ENCODE peak calls at places on chromosomes 1 and 21, in ten cellular contexts. X is H1, O is IMR-90, B is astrocyte, P is neural progenitor cell, R is fibroblast of lung, M is DND-41, H is H9, Q is neuronal stem cell, Y is endodermal cell. Z is an unnamed sample.

GRCh38 chr1:59432531-59433439 is 135.9 kb downstream of the FGGY start:
- DNase-seq in O (no peak), X (no peak), M (no peak), Q (no peak), B (no peak), H (no peak), Y (no peak), P (no peak), R (no peak), Z (no peak)

GRCh38 chr1:230070321-230071208 is 3.5 kb downstream of the GALNT2 start:
- DNase-seq in Y (no peak), H (no peak), O (no peak), B (no peak), X (no peak), Q (no peak), R (no peak), P (no peak), M (no peak), Z (no peak)

GRCh38 chr1:93056214-93056613 is 22.9 kb upstream of the MTF2 start:
- DNase-seq in Q (no peak), B (peak), M (peak), X (peak), H (peak), P (peak), Y (peak), O (peak), R (peak), Z (no peak)

GRCh38 chr1:3992103-3992556 is 92.1 kb upstream of the C1orf174 start:
- DNase-seq in M (no peak), Q (no peak), O (peak), X (no peak), R (no peak), H (no peak), B (no peak), Y (no peak), P (no peak), Z (no peak)

GRCh38 chr1:18643154-18644012 is 12.7 kb downstream of the PAX7 start:
- DNase-seq in Q (no peak), P (peak), Y (peak), M (no peak), B (no peak), X (no peak), H (peak), O (no peak), R (no peak), Z (no peak)

GRCh38 chr1:196910208-196910607 is 22.4 kb downstream of the CFHR4 start:
- DNase-seq in X (no peak), O (peak), Y (no peak), B (no peak), P (no peak), M (no peak), R (no peak), Q (no peak), H (no peak), Z (no peak)

GRCh38 chr1:227908366-227908765 is 39.4 kb downstream of the WNT9A start:
- DNase-seq in X (no peak), O (no peak), Q (no peak), R (no peak), B (no peak), P (no peak), M (no peak), H (no peak), Y (no peak), Z (no peak)

GRCh38 chr1:170618418-170618817 is 45.5 kb upstream of the PRRX1 start:
- DNase-seq in P (no peak), B (peak), Q (no peak), H (no peak), R (no peak), M (no peak), X (no peak), Y (no peak), O (no peak), Z (no peak)

GRCh38 chr21:41228958-41229357 is 61.0 kb downstream of the BACE2 start:
- DNase-seq in R (no peak), X (no peak), B (no peak), Q (no peak), O (no peak), P (no peak), H (no peak), Y (no peak), M (no peak), Z (no peak)

GRCh38 chr1:184621262-184621661 is 133.4 kb downstream of the EDEM3 start:
- DNase-seq in R (peak), M (no peak), H (no peak), X (no peak), Y (no peak), Q (no peak), O (peak), B (peak), P (no peak), Z (no peak)

GRCh38 chr1:29439615-29440014 is 203.3 kb downstream of the PTPRU start:
- DNase-seq in P (no peak), H (peak), Q (no peak), X (no peak), R (no peak), O (no peak), M (no peak), Y (peak), B (no peak), Z (no peak)

GRCh38 chr1:23585321-23586022 is 26.2 kb upstream of the ID3 start:
- DNase-seq in M (no peak), O (peak), Y (no peak), P (no peak), R (peak), H (no peak), Q (no peak), X (no peak), B (peak), Z (no peak)

GRCh38 chr1:205270764-205271163 is 43.0 kb downstream of the TMCC2 start:
- DNase-seq in Y (no peak), B (peak), M (no peak), R (peak), P (no peak), Q (no peak), O (peak), X (no peak), H (no peak), Z (no peak)

GRCh38 chr1:19648239-19648638 is 4.1 kb downstream of the NBL1 start:
- DNase-seq in B (no peak), H (no peak), P (no peak), R (no peak), O (no peak), M (no peak), X (no peak), Y (no peak), Q (no peak), Z (no peak)

GRCh38 chr1:19654386-19654785 is 10.3 kb downstream of the NBL1 start:
- DNase-seq in Q (no peak), M (no peak), R (no peak), X (no peak), Y (no peak), H (no peak), B (no peak), P (no peak), O (no peak), Z (no peak)

GRCh38 chr1:19648689-19649088 is 4.6 kb downstream of the NBL1 start:
- DNase-seq in H (peak), Y (peak), Q (no peak), O (no peak), P (peak), B (no peak), R (peak), X (peak), M (no peak), Z (peak)

GRCh38 chr1:19650416-19651140 is 6.5 kb downstream of the NBL1 start:
- DNase-seq in Y (no peak), X (no peak), O (no peak), B (no peak), Q (no peak), H (no peak), P (no peak), M (no peak), R (no peak), Z (no peak)

GRCh38 chr1:19651141-19651737 is 7.1 kb downstream of the NBL1 start:
- DNase-seq in X (no peak), R (peak), B (no peak), O (peak), H (peak), Y (peak), M (peak), P (peak), Q (no peak), Z (no peak)
- H3K9ac ChIP-seq in X (no peak), R (peak), B (no peak), O (no peak), H (no peak), Y (peak), M (no peak), P (no peak), Q (no peak), Z (peak)

GRCh38 chr1:159927887-159928431 is 2.7 kb upstream of the TAGLN2 start:
- DNase-seq in R (no peak), H (no peak), O (no peak), Q (no peak), M (no peak), P (no peak), X (no peak), Y (peak), B (no peak), Z (no peak)

GRCh38 chr1:159927211-159927886 is 2.0 kb upstream of the TAGLN2 start:
- DNase-seq in O (no peak), H (no peak), P (no peak), R (no peak), Q (no peak), X (no peak), M (no peak), B (no peak), Y (peak), Z (no peak)

GRCh38 chr1:159930216-159930615 is 4.9 kb upstream of the TAGLN2 start:
- DNase-seq in O (no peak), Q (no peak), H (no peak), M (no peak), P (no peak), X (no peak), Y (no peak), R (no peak), B (no peak), Z (no peak)

GRCh38 chr1:159929155-159930051 is 4.1 kb upstream of the TAGLN2 start:
- DNase-seq in Q (no peak), H (peak), Y (peak), R (no peak), O (no peak), X (no peak), M (no peak), P (peak), B (no peak), Z (no peak)

DNA sequence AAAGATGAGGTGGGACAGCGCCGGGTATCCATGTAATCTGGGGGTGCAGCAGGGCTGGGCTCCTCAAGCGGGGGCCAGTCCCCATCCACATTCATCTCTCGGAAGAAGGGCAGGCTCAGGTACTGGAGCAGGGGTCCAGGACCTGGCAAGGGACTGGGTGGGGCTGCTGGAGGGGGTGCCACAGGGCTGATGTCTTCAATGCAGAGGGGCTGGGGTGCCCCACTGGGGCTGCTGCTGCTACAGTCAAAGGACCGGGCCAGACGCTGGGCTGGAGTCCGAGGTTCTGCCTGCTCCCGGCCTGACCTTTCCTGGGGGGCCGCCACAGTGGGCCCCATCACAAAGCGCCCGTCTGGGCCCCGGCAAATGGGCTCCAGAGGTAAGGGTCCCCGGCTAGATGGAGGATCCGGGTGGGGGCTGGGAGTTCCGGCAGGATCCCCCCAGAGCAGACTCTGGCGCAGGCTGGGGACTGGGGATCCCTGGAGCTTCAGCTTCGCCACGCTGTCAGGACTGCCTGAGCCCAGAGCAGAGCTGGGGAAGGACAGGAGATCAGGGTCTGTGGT is 3.3 kb upstream of the TAGLN2 start:
- DNase-seq in Q (no peak), X (no peak), Y (no peak), R (no peak), H (no peak), P (no peak), M (no peak), O (no peak), B (no peak), Z (no peak)
- H3K9ac ChIP-seq in Q (no peak), X (no peak), Y (no peak), R (no peak), H (no peak), P (no peak), M (no peak), O (no peak), B (no peak), Z (no peak)

DNA sequence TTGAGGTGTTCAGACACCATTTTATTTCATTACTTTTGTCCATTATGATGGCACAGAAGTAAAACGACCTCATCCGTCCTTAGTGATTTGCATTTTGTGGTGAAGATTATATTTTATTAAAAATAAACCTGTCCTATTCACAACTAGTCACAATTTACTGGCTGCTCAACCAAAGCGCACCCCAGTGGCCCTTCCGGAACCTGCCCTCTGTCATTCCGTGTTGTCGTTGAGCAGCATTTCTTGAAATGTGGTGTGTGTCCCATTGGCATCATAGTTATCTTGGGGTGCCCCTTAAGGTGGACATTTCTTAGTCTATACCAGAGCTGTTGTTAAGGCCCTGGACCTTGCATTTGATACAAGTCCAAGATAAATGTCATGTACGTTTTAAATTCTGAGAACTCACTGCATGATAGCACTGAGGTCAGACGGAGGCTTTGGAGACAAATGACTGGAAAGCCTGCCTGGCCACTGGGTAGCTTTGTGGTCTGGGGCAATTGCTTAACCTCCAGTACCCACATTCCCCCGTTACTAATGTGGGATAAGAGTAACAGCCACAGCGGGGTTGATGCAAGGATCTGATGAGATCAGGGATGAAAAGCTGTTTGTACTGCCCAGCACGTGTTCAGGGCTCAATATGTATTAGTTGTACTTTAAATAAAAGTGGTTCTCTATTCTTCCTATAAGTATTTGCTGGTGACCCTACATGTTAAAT is 36.2 kb downstream of the BACH1 start:
- DNase-seq in O (peak), Q (no peak), H (no peak), P (no peak), M (no peak), B (peak), X (no peak), Y (no peak), R (peak), Z (no peak)
- H3K9ac ChIP-seq in O (no peak), Q (no peak), H (no peak), P (no peak), M (no peak), B (peak), X (no peak), Y (no peak), R (no peak), Z (no peak)

DNA sequence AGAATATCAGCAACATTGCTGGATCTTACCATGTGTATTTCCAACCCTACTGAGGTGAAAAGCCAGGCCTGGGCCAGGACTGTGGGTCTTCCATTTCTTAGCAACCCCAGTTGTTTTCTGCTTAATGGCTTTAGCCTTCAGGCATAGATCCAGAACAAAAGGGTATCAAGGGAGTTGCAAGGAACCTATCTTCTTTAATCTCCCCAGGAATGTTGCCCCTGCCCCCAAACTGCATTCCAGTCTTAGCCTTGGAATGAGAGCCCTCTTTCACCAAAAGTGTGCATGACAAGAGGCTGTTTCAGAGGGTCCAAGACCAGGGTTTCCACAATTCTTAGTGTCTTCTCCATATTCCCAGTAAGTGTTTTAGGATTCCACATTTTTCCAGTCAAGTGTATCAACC is 87.9 kb upstream of the SOX13 start:
- DNase-seq in P (peak), R (no peak), X (peak), Q (peak), O (no peak), Y (peak), B (no peak), H (peak), M (no peak), Z (no peak)
- H3K9ac ChIP-seq in P (no peak), R (no peak), X (peak), Q (no peak), O (no peak), Y (peak), B (no peak), H (no peak), M (no peak), Z (no peak)

GRCh38 chr1:155009742-155010141 is 7.1 kb downstream of the ZBTB7B start:
- DNase-seq in B (no peak), Q (no peak), P (no peak), H (no peak), O (no peak), M (no peak), X (no peak), Y (no peak), R (no peak), Z (no peak)

GRCh38 chr1:155008015-155008941 is 5.7 kb downstream of the ZBTB7B start:
- DNase-seq in Y (no peak), O (no peak), H (no peak), M (no peak), X (no peak), Q (no peak), P (no peak), B (no peak), R (no peak), Z (peak)

GRCh38 chr1:155010211-155010918 is 7.8 kb downstream of the ZBTB7B start:
- DNase-seq in R (no peak), P (no peak), H (no peak), B (no peak), O (no peak), Q (no peak), M (peak), X (no peak), Y (no peak), Z (peak)

GRCh38 chr1:155011004-155011416 is 8.4 kb downstream of the ZBTB7B start:
- DNase-seq in P (peak), Q (no peak), B (no peak), H (no peak), M (no peak), Y (no peak), R (no peak), O (no peak), X (no peak), Z (no peak)

DNA sequence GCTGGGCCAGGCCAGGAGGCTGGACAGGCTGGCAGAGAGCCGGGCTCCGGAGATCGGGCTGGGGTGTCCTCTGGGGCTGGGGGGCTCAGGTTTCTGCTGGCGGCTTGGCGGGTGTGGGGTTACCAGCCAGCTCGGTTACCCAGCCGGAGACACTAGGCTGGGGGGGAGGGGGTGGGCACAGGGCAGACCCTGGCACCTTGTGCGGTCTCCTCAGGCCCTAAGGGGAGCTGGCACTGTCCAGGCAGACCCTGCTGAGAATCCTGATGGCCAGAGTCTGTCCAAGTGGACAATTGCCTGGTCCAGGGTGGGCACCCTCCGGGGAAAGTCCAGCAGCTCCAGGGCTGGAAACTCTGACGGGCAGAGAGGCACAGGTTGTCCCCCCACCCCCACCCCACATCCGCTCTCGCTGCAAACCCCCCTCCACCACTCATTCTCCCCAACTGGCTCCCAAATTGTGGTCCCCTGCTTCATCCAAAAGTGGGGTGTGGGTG is 6.7 kb downstream of the ZBTB7B start:
- DNase-seq in Y (no peak), X (no peak), M (no peak), O (no peak), H (no peak), Q (no peak), R (no peak), P (no peak), B (no peak), Z (no peak)
- H3K9ac ChIP-seq in Y (no peak), X (no peak), M (no peak), O (no peak), H (no peak), Q (peak), R (no peak), P (no peak), B (no peak), Z (peak)

GRCh38 chr1:156744344-156744743 is 3.5 kb upstream of the MRPL24 start:
- DNase-seq in H (no peak), Q (no peak), O (no peak), P (no peak), Y (no peak), R (no peak), X (no peak), B (no peak), M (no peak), Z (no peak)
- H3K9ac ChIP-seq in H (no peak), Q (no peak), O (no peak), P (no peak), Y (no peak), R (no peak), X (no peak), B (no peak), M (no peak), Z (no peak)

GRCh38 chr21:35850029-35850428 is 210.3 kb downstream of the SETD4 start:
- DNase-seq in P (no peak), O (peak), M (no peak), X (no peak), R (peak), H (no peak), Y (no peak), Q (no peak), B (peak), Z (no peak)
- H3K9ac ChIP-seq in P (no peak), O (no peak), M (no peak), X (no peak), R (no peak), H (no peak), Y (no peak), Q (no peak), B (no peak), Z (no peak)